ENCODE peak calls at places on chromosome 13, in seven cellular contexts. K is tibial nerve, W is K562, T is sigmoid colon, A is A549, O is ovary, R is HepG2. C is an unnamed sample.

GRCh38 chr13:101875717-101876393 is 423.4 kb downstream of the ITGBL1 start:
- DNase-seq in K (peak; percentile 23), W (no peak), T (no peak), A (peak; percentile 28), O (no peak), R (peak; percentile 93), C (no peak)

GRCh38 chr13:50910483-50910805 is 853 bp downstream of the RNASEH2B start:
- DNase-seq in K (peak; percentile 16), W (peak; percentile 32), T (peak; percentile 72), A (peak; percentile 64), O (no peak), R (peak; percentile 29), C (no peak)

GRCh38 chr13:73223372-73223781 is 164.6 kb downstream of the KLF5 start:
- DNase-seq in K (no peak), W (no peak), T (no peak), A (no peak), O (no peak), R (no peak), C (no peak)

GRCh38 chr13:51357928-51358595 is 18.6 kb downstream of the SERPINE3 start:
- DNase-seq in K (no peak), W (no peak), T (no peak), A (no peak), O (no peak), R (no peak), C (no peak)

GRCh38 chr13:34156841-34157365 is 339.0 kb downstream of the RFC3 start:
- DNase-seq in K (peak; percentile 24), W (no peak), T (peak; percentile 87), A (peak; percentile 95), O (peak; percentile 24), R (peak; percentile 72), C (no peak)

GRCh38 chr13:32650705-32651311 is 64.6 kb downstream of the PDS5B start:
- DNase-seq in K (peak; percentile 54), W (peak; percentile 43), T (no peak), A (peak; percentile 71), O (peak; percentile 18), R (peak; percentile 73), C (no peak)

GRCh38 chr13:112857914-112858490 is 111.0 kb upstream of the MCF2L start:
- DNase-seq in K (no peak), W (no peak), T (no peak), A (no peak), O (no peak), R (no peak), C (no peak)

GRCh38 chr13:44972956-44973581 is 16.2 kb downstream of the NUFIP1 start:
- DNase-seq in K (no peak), W (peak; percentile 15), T (no peak), A (peak; percentile 10), O (no peak), R (peak; percentile 36), C (no peak)

GRCh38 chr13:94329277-94329676 is 150.2 kb downstream of the DCT start:
- DNase-seq in K (no peak), W (no peak), T (peak; percentile 69), A (no peak), O (peak; percentile 52), R (no peak), C (peak; percentile 53)

GRCh38 chr13:65597839-65598818 is 1632.0 kb downstream of the PCDH9 start:
- DNase-seq in K (no peak), W (no peak), T (no peak), A (peak; percentile 38), O (no peak), R (no peak), C (no peak)

GRCh38 chr13:65593298-65593874 is 1636.8 kb downstream of the PCDH9 start:
- DNase-seq in K (no peak), W (no peak), T (no peak), A (no peak), O (no peak), R (no peak), C (no peak)

GRCh38 chr13:65595881-65596280 is 1634.3 kb downstream of the PCDH9 start:
- DNase-seq in K (no peak), W (no peak), T (no peak), A (no peak), O (no peak), R (no peak), C (no peak)

GRCh38 chr13:65592757-65593156 is 1637.4 kb downstream of the PCDH9 start:
- DNase-seq in K (no peak), W (no peak), T (no peak), A (no peak), O (no peak), R (no peak), C (no peak)

GRCh38 chr13:65594255-65594654 is 1635.9 kb downstream of the PCDH9 start:
- DNase-seq in K (no peak), W (no peak), T (no peak), A (no peak), O (no peak), R (no peak), C (no peak)
- TF ChIP-seq EP300 in K (no peak), W (no peak), T (no peak), A (no peak), O (no peak), R (no peak), C (no peak)

GRCh38 chr13:30307194-30307965 is at the start of gene KATNAL1:
- DNase-seq in K (peak; percentile 55), W (peak; percentile 84), T (peak; percentile 91), A (peak; percentile 72), O (peak; percentile 80), R (peak; percentile 56), C (no peak)
- TF ChIP-seq POLR2A in K (no peak), W (peak; percentile 87), T (peak; percentile 18), A (peak; percentile 43), O (peak; percentile 15), R (peak; percentile 43), C (peak; percentile 7)

DNA sequence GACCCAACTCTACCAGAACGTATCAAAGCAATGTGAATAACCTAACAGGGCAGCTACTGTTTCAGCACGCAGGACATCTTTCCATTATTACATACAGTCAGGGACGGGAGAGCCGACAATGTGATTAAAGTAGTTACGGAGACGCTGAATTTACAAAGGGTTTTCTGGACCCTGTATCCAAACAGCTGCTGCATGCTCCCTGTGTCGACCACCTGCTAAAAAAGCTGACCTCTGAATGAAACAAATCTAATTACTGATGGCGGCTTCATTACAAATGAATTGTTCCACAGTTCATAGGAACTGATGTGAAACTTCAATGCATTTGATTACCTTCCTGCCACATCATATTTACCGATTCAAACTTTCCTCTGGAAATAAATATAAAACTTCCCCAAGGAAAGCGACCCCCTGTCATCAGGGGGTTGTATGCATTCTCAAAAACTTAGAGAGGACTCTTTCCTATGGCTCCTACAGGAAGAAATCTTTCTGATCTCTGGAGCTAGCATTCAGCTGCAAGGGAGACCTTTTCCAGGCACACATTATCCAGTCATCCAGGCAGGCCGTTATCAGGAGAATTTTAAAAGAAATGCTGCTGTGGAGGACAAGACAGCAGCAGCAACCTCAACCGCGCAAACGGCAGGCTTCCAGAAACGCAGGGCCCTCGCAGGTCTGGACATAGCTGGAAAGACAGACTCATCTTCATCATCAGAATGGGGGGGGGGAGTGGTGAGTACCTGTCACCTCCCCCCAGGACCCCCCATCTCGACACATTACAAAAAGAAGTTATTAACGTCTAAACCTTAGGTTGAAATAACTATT is 3.1 kb downstream of the EFNB2 start:
- DNase-seq in K (no peak), W (no peak), T (no peak), A (no peak), O (no peak), R (no peak), C (no peak)
- H3K4me3 ChIP-seq in K (peak overlapping the region; percentile 13), W (no peak overlapping the region), T (peak overlapping the region; percentile 9), A (no peak overlapping the region), O (peak overlapping the region; percentile 56), R (no peak overlapping the region), C (peak overlapping the region; percentile 83)

GRCh38 chr13:75437582-75438318 is 44.2 kb downstream of the TBC1D4 start:
- DNase-seq in K (no peak), W (peak; percentile 5), T (no peak), A (no peak), O (peak; percentile 47), R (no peak), C (no peak)

GRCh38 chr13:75443356-75443958 is 38.5 kb downstream of the TBC1D4 start:
- DNase-seq in K (no peak), W (no peak), T (no peak), A (no peak), O (no peak), R (no peak), C (no peak)

GRCh38 chr13:75444016-75444415 is 38.0 kb downstream of the TBC1D4 start:
- DNase-seq in K (no peak), W (no peak), T (no peak), A (no peak), O (no peak), R (peak; percentile 29), C (no peak)

GRCh38 chr13:75442736-75443234 is 39.2 kb downstream of the TBC1D4 start:
- DNase-seq in K (no peak), W (no peak), T (no peak), A (no peak), O (no peak), R (no peak), C (no peak)

GRCh38 chr13:75440100-75440499 is 41.9 kb downstream of the TBC1D4 start:
- DNase-seq in K (no peak), W (peak; percentile 14), T (no peak), A (no peak), O (no peak), R (peak; percentile 90), C (no peak)
- TF ChIP-seq EP300 in K (no peak), W (no peak), T (no peak), A (no peak), O (no peak), R (no peak), C (no peak)

GRCh38 chr13:43026262-43026661 is 2.9 kb downstream of the DNAJC15 start:
- DNase-seq in K (no peak), W (no peak), T (no peak), A (no peak), O (no peak), R (no peak), C (no peak)

GRCh38 chr13:43019811-43020210 is 3.6 kb upstream of the DNAJC15 start:
- DNase-seq in K (no peak), W (no peak), T (no peak), A (no peak), O (no peak), R (no peak), C (no peak)

GRCh38 chr13:43020794-43021193 is 2.6 kb upstream of the DNAJC15 start:
- DNase-seq in K (no peak), W (no peak), T (no peak), A (no peak), O (no peak), R (no peak), C (no peak)

GRCh38 chr13:43021926-43022670 is 1.3 kb upstream of the DNAJC15 start:
- DNase-seq in K (no peak), W (no peak), T (no peak), A (no peak), O (no peak), R (no peak), C (no peak)

DNA sequence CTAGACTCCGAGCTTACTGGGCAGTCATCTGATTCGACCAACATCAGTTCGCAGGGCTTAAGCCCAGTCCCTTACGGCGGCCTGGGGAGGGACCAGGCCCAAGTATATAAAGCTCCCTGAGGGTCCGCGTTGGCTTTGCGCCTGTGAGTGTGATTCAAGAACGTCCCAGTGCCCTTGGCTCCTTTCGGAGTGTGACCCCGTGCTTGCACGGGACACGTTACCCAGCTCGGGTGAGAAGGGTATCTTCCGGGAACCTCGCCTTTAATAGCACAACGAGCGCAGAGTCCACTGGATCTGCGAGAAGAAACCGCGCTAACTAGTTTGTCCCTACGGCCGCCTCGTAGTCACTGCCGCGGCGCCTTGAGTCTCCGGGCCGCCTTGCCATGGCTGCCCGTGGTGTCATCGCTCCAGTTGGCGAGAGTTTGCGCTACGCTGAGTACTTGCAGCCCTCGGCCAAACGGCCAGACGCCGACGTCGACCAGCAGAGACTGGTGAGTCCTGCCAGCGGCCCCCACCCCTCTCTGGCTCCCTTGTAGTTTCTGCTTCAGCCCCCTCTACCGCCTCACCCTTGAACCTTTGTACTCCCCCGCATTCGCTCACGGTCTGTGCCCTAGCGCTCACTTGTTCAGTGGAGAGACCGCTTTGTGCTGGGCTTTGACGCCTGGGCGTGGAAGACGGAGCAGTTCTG is at the start of gene DNAJC15:
- DNase-seq in K (peak; percentile 88), W (peak; percentile 17), T (peak; percentile 87), A (no peak), O (peak; percentile 46), R (peak; percentile 76), C (peak; percentile 94)
- TF ChIP-seq POLR2A in K (no peak), W (no peak), T (peak; percentile 17), A (no peak), O (no peak), R (peak; percentile 83), C (no peak)

C was measured in esophagus muscularis mucosa.